ENCODE peak calls at places on chromosomes 3 and 15, in nine cellular contexts. One of them, this sample, is unnamed. For H3K4me1, the result is how much of the 10 kb centered on the place peaks cover.

GRCh38 chr3:141227752-141228151 is 3.9 kb upstream of the PXYLP1 start:
- DNase-seq in heart left ventricle: no peak
- DNase-seq in PC-3: no peak
- DNase-seq in neural progenitor cell: no peak
- DNase-seq in cardiac muscle cell: peak
- DNase-seq in right lobe of liver: no peak
- DNase-seq in K562: no peak
- DNase-seq in A673: peak
- DNase-seq in OCI-LY7: no peak
- DNase-seq in this sample: peak

GRCh38 chr15:93067649-93068085 is 21.3 kb downstream of the RGMA start:
- DNase-seq in OCI-LY7: no peak
- DNase-seq in PC-3: no peak
- DNase-seq in K562: no peak
- DNase-seq in cardiac muscle cell: no peak
- DNase-seq in heart left ventricle: no peak
- DNase-seq in neural progenitor cell: no peak
- DNase-seq in A673: no peak
- DNase-seq in right lobe of liver: no peak
- DNase-seq in this sample: no peak

GRCh38 chr3:35215525-35216500 is 423.5 kb upstream of the ARPP21 start:
- DNase-seq in right lobe of liver: no peak
- DNase-seq in neural progenitor cell: no peak
- DNase-seq in cardiac muscle cell: no peak
- DNase-seq in PC-3: no peak
- DNase-seq in heart left ventricle: no peak
- DNase-seq in OCI-LY7: no peak
- DNase-seq in K562: no peak
- DNase-seq in A673: no peak
- DNase-seq in this sample: no peak

GRCh38 chr3:79012946-79013362 is 754.8 kb downstream of the ROBO1 start:
- DNase-seq in heart left ventricle: no peak
- DNase-seq in cardiac muscle cell: peak
- DNase-seq in A673: peak
- DNase-seq in K562: no peak
- DNase-seq in OCI-LY7: no peak
- DNase-seq in neural progenitor cell: peak
- DNase-seq in right lobe of liver: no peak
- DNase-seq in PC-3: no peak
- DNase-seq in this sample: no peak

GRCh38 chr3:15292765-15293522 is 39.4 kb downstream of the SH3BP5 start:
- DNase-seq in OCI-LY7: no peak
- DNase-seq in cardiac muscle cell: peak
- DNase-seq in heart left ventricle: peak
- DNase-seq in right lobe of liver: peak
- DNase-seq in A673: no peak
- DNase-seq in PC-3: no peak
- DNase-seq in neural progenitor cell: no peak
- DNase-seq in K562: no peak
- DNase-seq in this sample: no peak

GRCh38 chr15:62488383-62488782 is 323.3 kb upstream of the C2CD4B start:
- DNase-seq in right lobe of liver: no peak
- DNase-seq in A673: no peak
- DNase-seq in K562: no peak
- DNase-seq in heart left ventricle: no peak
- DNase-seq in OCI-LY7: no peak
- DNase-seq in neural progenitor cell: no peak
- DNase-seq in PC-3: no peak
- DNase-seq in cardiac muscle cell: no peak
- DNase-seq in this sample: no peak

GRCh38 chr15:93835378-93835777 is 396.0 kb upstream of the MCTP2 start:
- DNase-seq in neural progenitor cell: no peak
- DNase-seq in right lobe of liver: no peak
- DNase-seq in K562: no peak
- DNase-seq in heart left ventricle: no peak
- DNase-seq in PC-3: no peak
- DNase-seq in OCI-LY7: no peak
- DNase-seq in cardiac muscle cell: no peak
- DNase-seq in A673: no peak
- DNase-seq in this sample: peak

GRCh38 chr15:92903956-92904831 is 4.1 kb downstream of the CHD2 start:
- DNase-seq in neural progenitor cell: peak
- DNase-seq in cardiac muscle cell: peak
- DNase-seq in A673: peak
- DNase-seq in K562: peak
- DNase-seq in right lobe of liver: peak
- DNase-seq in OCI-LY7: peak
- DNase-seq in PC-3: peak
- DNase-seq in heart left ventricle: peak
- DNase-seq in this sample: peak

GRCh38 chr15:51286816-51287215 is 51.6 kb downstream of the CYP19A1 start:
- DNase-seq in cardiac muscle cell: no peak
- DNase-seq in OCI-LY7: no peak
- DNase-seq in PC-3: peak
- DNase-seq in K562: no peak
- DNase-seq in heart left ventricle: no peak
- DNase-seq in right lobe of liver: no peak
- DNase-seq in neural progenitor cell: no peak
- DNase-seq in A673: no peak
- DNase-seq in this sample: no peak

GRCh38 chr15:96273317-96274086 is 57.0 kb upstream of the NR2F2 start:
- DNase-seq in heart left ventricle: no peak
- DNase-seq in neural progenitor cell: no peak
- DNase-seq in cardiac muscle cell: peak
- DNase-seq in OCI-LY7: no peak
- DNase-seq in PC-3: peak
- DNase-seq in right lobe of liver: no peak
- DNase-seq in K562: peak
- DNase-seq in A673: peak
- DNase-seq in this sample: peak

GRCh38 chr3:100710355-100711198 is 1.3 kb downstream of the TFG start:
- DNase-seq in A673: peak
- DNase-seq in right lobe of liver: peak
- DNase-seq in neural progenitor cell: peak
- DNase-seq in K562: peak
- DNase-seq in heart left ventricle: no peak
- DNase-seq in PC-3: peak
- DNase-seq in OCI-LY7: peak
- DNase-seq in cardiac muscle cell: peak
- DNase-seq in this sample: peak

GRCh38 chr3:161310649-161311423 is 60.5 kb downstream of the SPTSSB start:
- DNase-seq in right lobe of liver: no peak
- DNase-seq in heart left ventricle: no peak
- DNase-seq in A673: no peak
- DNase-seq in PC-3: no peak
- DNase-seq in OCI-LY7: peak
- DNase-seq in cardiac muscle cell: no peak
- DNase-seq in neural progenitor cell: no peak
- DNase-seq in K562: no peak
- DNase-seq in this sample: no peak

DNA sequence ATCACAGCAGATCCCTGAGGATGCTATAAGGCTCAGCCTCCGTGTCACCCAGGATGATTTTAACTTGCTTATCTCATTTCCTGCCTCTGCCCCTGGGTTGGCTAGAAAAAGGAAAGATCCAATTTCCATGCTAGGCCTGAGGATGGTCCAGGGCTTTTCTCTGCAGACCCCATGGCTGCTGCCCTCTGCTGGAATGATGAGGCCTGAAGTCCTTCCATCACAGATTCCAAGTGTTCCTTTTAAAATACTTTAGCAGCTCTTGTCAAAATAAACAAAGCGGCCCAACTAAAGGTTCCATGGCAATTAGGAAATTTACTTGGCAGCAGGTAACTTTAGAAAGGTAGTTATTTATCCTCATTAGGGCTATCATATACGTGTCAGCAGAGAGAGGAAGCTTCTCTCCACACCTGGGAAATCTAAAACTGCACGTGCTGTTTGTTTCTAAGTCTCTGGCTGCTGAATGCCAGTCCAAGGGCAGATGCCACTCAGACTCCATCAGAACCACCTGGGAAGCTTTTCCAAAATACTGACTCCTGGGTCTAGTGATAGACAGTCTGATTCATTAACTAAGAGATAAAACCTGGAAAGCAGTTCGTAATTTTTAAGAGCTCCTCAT is 401.9 kb upstream of the IL12A start:
- DNase-seq in cardiac muscle cell: peak
- DNase-seq in OCI-LY7: no peak
- DNase-seq in A673: peak
- DNase-seq in K562: no peak
- DNase-seq in right lobe of liver: peak
- DNase-seq in heart left ventricle: no peak
- DNase-seq in neural progenitor cell: peak
- DNase-seq in PC-3: peak
- DNase-seq in this sample: peak
- TF ChIP-seq CTCF in cardiac muscle cell: peak
- TF ChIP-seq CTCF in OCI-LY7: peak
- TF ChIP-seq CTCF in A673: peak
- TF ChIP-seq CTCF in K562: no peak
- TF ChIP-seq CTCF in right lobe of liver: peak
- TF ChIP-seq CTCF in heart left ventricle: peak
- TF ChIP-seq CTCF in neural progenitor cell: peak
- TF ChIP-seq CTCF in PC-3: peak
- TF ChIP-seq CTCF in this sample: peak

GRCh38 chr3:45597166-45597565 is 2.6 kb downstream of the LIMD1 start:
- DNase-seq in right lobe of liver: peak
- DNase-seq in K562: no peak
- DNase-seq in OCI-LY7: peak
- DNase-seq in heart left ventricle: no peak
- DNase-seq in PC-3: peak
- DNase-seq in neural progenitor cell: no peak
- DNase-seq in A673: no peak
- DNase-seq in cardiac muscle cell: peak
- DNase-seq in this sample: no peak

GRCh38 chr3:45593708-45594601 is 596 bp upstream of the LIMD1 start:
- DNase-seq in OCI-LY7: peak
- DNase-seq in PC-3: peak
- DNase-seq in K562: peak
- DNase-seq in cardiac muscle cell: peak
- DNase-seq in heart left ventricle: peak
- DNase-seq in right lobe of liver: peak
- DNase-seq in A673: peak
- DNase-seq in neural progenitor cell: peak
- DNase-seq in this sample: peak

GRCh38 chr3:45596290-45596791 is 1.8 kb downstream of the LIMD1 start:
- DNase-seq in K562: no peak
- DNase-seq in OCI-LY7: peak
- DNase-seq in cardiac muscle cell: no peak
- DNase-seq in right lobe of liver: no peak
- DNase-seq in PC-3: peak
- DNase-seq in heart left ventricle: no peak
- DNase-seq in A673: no peak
- DNase-seq in neural progenitor cell: no peak
- DNase-seq in this sample: no peak

GRCh38 chr3:45597581-45597980 is 3.0 kb downstream of the LIMD1 start:
- DNase-seq in cardiac muscle cell: no peak
- DNase-seq in K562: no peak
- DNase-seq in right lobe of liver: no peak
- DNase-seq in heart left ventricle: no peak
- DNase-seq in neural progenitor cell: no peak
- DNase-seq in OCI-LY7: peak
- DNase-seq in PC-3: no peak
- DNase-seq in A673: no peak
- DNase-seq in this sample: no peak

DNA sequence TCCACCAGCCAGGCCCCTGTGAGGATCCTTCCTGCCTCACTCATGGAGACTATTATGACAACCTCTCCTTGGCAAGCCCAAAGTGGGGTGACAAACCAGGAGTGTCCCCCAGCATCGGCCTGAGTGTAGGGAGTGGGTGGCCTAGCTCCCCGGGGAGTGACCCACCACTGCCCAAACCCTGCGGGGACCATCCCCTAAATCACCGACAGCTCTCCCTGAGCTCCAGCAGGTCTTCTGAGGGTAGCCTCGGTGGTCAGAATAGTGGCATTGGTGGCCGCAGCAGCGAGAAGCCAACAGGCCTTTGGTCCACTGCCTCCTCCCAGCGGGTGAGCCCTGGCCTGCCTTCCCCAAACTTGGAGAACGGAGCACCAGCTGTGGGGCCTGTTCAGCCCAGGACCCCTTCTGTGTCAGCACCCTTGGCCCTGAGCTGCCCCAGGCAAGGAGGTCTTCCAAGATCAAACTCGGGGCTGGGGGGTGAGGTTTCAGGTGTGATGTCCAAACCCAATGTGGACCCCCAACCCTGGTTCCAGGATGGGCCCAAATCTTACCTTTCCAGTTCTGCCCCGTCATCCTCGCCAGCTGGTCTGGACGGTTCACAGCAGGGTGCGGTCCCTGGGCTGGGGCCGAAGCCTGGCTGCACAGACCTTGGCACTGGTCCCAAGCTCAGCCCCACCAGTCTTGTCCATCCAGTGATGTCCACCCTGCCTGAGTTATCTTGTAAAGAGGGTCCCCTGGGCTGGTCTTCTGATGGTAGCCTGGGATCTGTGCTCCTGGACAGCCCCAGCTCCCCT is 1.0 kb downstream of the LIMD1 start:
- DNase-seq in OCI-LY7: peak
- DNase-seq in heart left ventricle: peak
- DNase-seq in A673: no peak
- DNase-seq in K562: no peak
- DNase-seq in neural progenitor cell: no peak
- DNase-seq in right lobe of liver: peak
- DNase-seq in PC-3: peak
- DNase-seq in cardiac muscle cell: no peak
- DNase-seq in this sample: no peak
- H3K4me3 ChIP-seq in OCI-LY7: peak
- H3K4me3 ChIP-seq in heart left ventricle: peak
- H3K4me3 ChIP-seq in A673: peak
- H3K4me3 ChIP-seq in K562: peak
- H3K4me3 ChIP-seq in neural progenitor cell: no peak
- H3K4me3 ChIP-seq in right lobe of liver: peak
- H3K4me3 ChIP-seq in PC-3: peak
- H3K4me3 ChIP-seq in cardiac muscle cell: peak
- H3K4me3 ChIP-seq in this sample: peak

DNA sequence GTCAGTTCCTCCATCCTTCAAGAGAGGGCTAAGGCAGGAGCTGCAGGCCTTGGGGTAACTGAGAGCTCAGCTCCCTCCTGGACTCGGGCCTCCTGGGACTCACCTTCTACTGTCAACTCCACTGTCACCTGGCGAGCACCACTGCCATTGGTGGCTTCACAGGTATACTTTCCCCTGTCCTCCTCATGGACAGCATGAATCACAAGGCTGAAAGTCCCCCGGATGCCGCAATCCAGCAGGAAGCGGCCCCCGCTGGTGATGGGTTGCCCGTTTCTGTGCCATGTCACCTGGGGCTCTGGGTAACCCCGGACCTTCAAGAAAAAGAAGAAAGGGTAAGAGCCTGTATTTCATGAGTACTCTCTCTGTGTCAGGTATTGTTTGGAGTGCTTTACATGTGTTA is 131.9 kb downstream of the MYLK start:
- DNase-seq in A673: no peak
- DNase-seq in heart left ventricle: no peak
- DNase-seq in cardiac muscle cell: no peak
- DNase-seq in neural progenitor cell: no peak
- DNase-seq in PC-3: no peak
- DNase-seq in right lobe of liver: no peak
- DNase-seq in OCI-LY7: no peak
- DNase-seq in K562: no peak
- DNase-seq in this sample: no peak
- H3K4me1 ChIP-seq in A673: under half
- H3K4me1 ChIP-seq in heart left ventricle: under half
- H3K4me1 ChIP-seq in cardiac muscle cell: under half
- H3K4me1 ChIP-seq in neural progenitor cell: under half
- H3K4me1 ChIP-seq in PC-3: under half
- H3K4me1 ChIP-seq in right lobe of liver: under half
- H3K4me1 ChIP-seq in OCI-LY7: under half
- H3K4me1 ChIP-seq in K562: under half
- H3K4me1 ChIP-seq in this sample: under half

GRCh38 chr3:11570789-11571495 is 72.8 kb downstream of the VGLL4 start:
- DNase-seq in right lobe of liver: no peak
- DNase-seq in A673: no peak
- DNase-seq in K562: no peak
- DNase-seq in heart left ventricle: no peak
- DNase-seq in OCI-LY7: no peak
- DNase-seq in cardiac muscle cell: peak
- DNase-seq in neural progenitor cell: no peak
- DNase-seq in PC-3: peak
- DNase-seq in this sample: no peak
- TF ChIP-seq CTCF in right lobe of liver: no peak
- TF ChIP-seq CTCF in A673: no peak
- TF ChIP-seq CTCF in K562: no peak
- TF ChIP-seq CTCF in heart left ventricle: no peak
- TF ChIP-seq CTCF in OCI-LY7: no peak
- TF ChIP-seq CTCF in cardiac muscle cell: no peak
- TF ChIP-seq CTCF in neural progenitor cell: no peak
- TF ChIP-seq CTCF in PC-3: no peak
- TF ChIP-seq CTCF in this sample: no peak

This sample was measured in BE2C.